ENCODE peak calls at places on chromosomes 2 and 18, in five cellular contexts. One of them, this sample, is unnamed.

GRCh38 chr2:52144588-52144987 is 1112.7 kb upstream of the NRXN1 start:
- DNase-seq in activated CD8-positive, alpha-beta memory T cell treated with anti-CD3 and anti-CD28 coated beads for 48 hours: no peak
- DNase-seq in head of caudate nucleus: no peak
- DNase-seq in HT1080: no peak
- DNase-seq in NCI-H2029: no peak
- DNase-seq in this sample: no peak

GRCh38 chr2:218991674-218992168 is 1.5 kb downstream of the CRYBA2 start:
- DNase-seq in NCI-H2029: no peak
- DNase-seq in activated CD8-positive, alpha-beta memory T cell treated with anti-CD3 and anti-CD28 coated beads for 48 hours: no peak
- DNase-seq in HT1080: no peak
- DNase-seq in head of caudate nucleus: no peak
- DNase-seq in this sample: peak

GRCh38 chr18:78528437-78529228 is 451.0 kb upstream of the SALL3 start:
- DNase-seq in HT1080: no peak
- DNase-seq in head of caudate nucleus: no peak
- DNase-seq in NCI-H2029: peak
- DNase-seq in activated CD8-positive, alpha-beta memory T cell treated with anti-CD3 and anti-CD28 coated beads for 48 hours: no peak
- DNase-seq in this sample: no peak

GRCh38 chr2:19649785-19650380 is 251.9 kb downstream of the TTC32 start:
- DNase-seq in HT1080: peak
- DNase-seq in NCI-H2029: no peak
- DNase-seq in activated CD8-positive, alpha-beta memory T cell treated with anti-CD3 and anti-CD28 coated beads for 48 hours: no peak
- DNase-seq in head of caudate nucleus: no peak
- DNase-seq in this sample: peak

GRCh38 chr2:28276076-28276618 is 116.5 kb upstream of the FOSL2 start:
- DNase-seq in HT1080: peak
- DNase-seq in activated CD8-positive, alpha-beta memory T cell treated with anti-CD3 and anti-CD28 coated beads for 48 hours: no peak
- DNase-seq in NCI-H2029: no peak
- DNase-seq in head of caudate nucleus: peak
- DNase-seq in this sample: peak

GRCh38 chr2:71528749-71529148 is 75.4 kb downstream of the DYSF start:
- DNase-seq in head of caudate nucleus: no peak
- DNase-seq in HT1080: no peak
- DNase-seq in NCI-H2029: no peak
- DNase-seq in activated CD8-positive, alpha-beta memory T cell treated with anti-CD3 and anti-CD28 coated beads for 48 hours: no peak
- DNase-seq in this sample: no peak

GRCh38 chr2:55010915-55011314 is 39.3 kb downstream of the RTN4 start:
- DNase-seq in NCI-H2029: no peak
- DNase-seq in HT1080: no peak
- DNase-seq in activated CD8-positive, alpha-beta memory T cell treated with anti-CD3 and anti-CD28 coated beads for 48 hours: no peak
- DNase-seq in head of caudate nucleus: no peak
- DNase-seq in this sample: no peak

GRCh38 chr2:126614529-126615279 is 41.3 kb upstream of the GYPC start:
- DNase-seq in HT1080: peak
- DNase-seq in activated CD8-positive, alpha-beta memory T cell treated with anti-CD3 and anti-CD28 coated beads for 48 hours: no peak
- DNase-seq in NCI-H2029: no peak
- DNase-seq in head of caudate nucleus: no peak
- DNase-seq in this sample: no peak

GRCh38 chr2:133948610-133949290 is 305.1 kb upstream of the MGAT5 start:
- DNase-seq in head of caudate nucleus: no peak
- DNase-seq in NCI-H2029: no peak
- DNase-seq in activated CD8-positive, alpha-beta memory T cell treated with anti-CD3 and anti-CD28 coated beads for 48 hours: no peak
- DNase-seq in HT1080: no peak
- DNase-seq in this sample: no peak

GRCh38 chr2:157261199-157261782 is 3.8 kb downstream of the GALNT5 start:
- DNase-seq in head of caudate nucleus: peak
- DNase-seq in activated CD8-positive, alpha-beta memory T cell treated with anti-CD3 and anti-CD28 coated beads for 48 hours: peak
- DNase-seq in NCI-H2029: peak
- DNase-seq in HT1080: peak
- DNase-seq in this sample: peak

GRCh38 chr18:6207119-6207518 is 207.6 kb downstream of the L3MBTL4 start:
- DNase-seq in NCI-H2029: peak
- DNase-seq in activated CD8-positive, alpha-beta memory T cell treated with anti-CD3 and anti-CD28 coated beads for 48 hours: no peak
- DNase-seq in HT1080: no peak
- DNase-seq in head of caudate nucleus: no peak
- DNase-seq in this sample: no peak

GRCh38 chr2:186714611-186715010 is 20.8 kb downstream of the FAM171B start:
- DNase-seq in activated CD8-positive, alpha-beta memory T cell treated with anti-CD3 and anti-CD28 coated beads for 48 hours: no peak
- DNase-seq in head of caudate nucleus: no peak
- DNase-seq in NCI-H2029: no peak
- DNase-seq in HT1080: no peak
- DNase-seq in this sample: no peak

GRCh38 chr2:146481629-146482028 is 1363.2 kb upstream of the ACVR2A start:
- DNase-seq in HT1080: peak
- DNase-seq in head of caudate nucleus: no peak
- DNase-seq in NCI-H2029: no peak
- DNase-seq in activated CD8-positive, alpha-beta memory T cell treated with anti-CD3 and anti-CD28 coated beads for 48 hours: no peak
- DNase-seq in this sample: peak

GRCh38 chr2:127220807-127221527 is 868 bp upstream of the CYP27C1 start:
- DNase-seq in activated CD8-positive, alpha-beta memory T cell treated with anti-CD3 and anti-CD28 coated beads for 48 hours: no peak
- DNase-seq in HT1080: no peak
- DNase-seq in NCI-H2029: no peak
- DNase-seq in head of caudate nucleus: no peak
- DNase-seq in this sample: no peak

GRCh38 chr2:8392098-8392844 is 289.6 kb upstream of the ID2 start:
- DNase-seq in head of caudate nucleus: no peak
- DNase-seq in NCI-H2029: no peak
- DNase-seq in HT1080: no peak
- DNase-seq in activated CD8-positive, alpha-beta memory T cell treated with anti-CD3 and anti-CD28 coated beads for 48 hours: no peak
- DNase-seq in this sample: no peak

GRCh38 chr2:217106650-217107014 is 246.8 kb upstream of the TNP1 start:
- DNase-seq in NCI-H2029: no peak
- DNase-seq in activated CD8-positive, alpha-beta memory T cell treated with anti-CD3 and anti-CD28 coated beads for 48 hours: no peak
- DNase-seq in head of caudate nucleus: no peak
- DNase-seq in HT1080: peak
- DNase-seq in this sample: peak

GRCh38 chr2:179050735-179051134 is 798 bp upstream of the CCDC141 start:
- DNase-seq in NCI-H2029: no peak
- DNase-seq in HT1080: no peak
- DNase-seq in head of caudate nucleus: no peak
- DNase-seq in activated CD8-positive, alpha-beta memory T cell treated with anti-CD3 and anti-CD28 coated beads for 48 hours: no peak
- DNase-seq in this sample: no peak